ENCODE peak calls at places on chromosome 19, in five cellular contexts. D is brain microvascular endothelial cell, F is endodermal cell, X is heart left ventricle, Y is H9. Z is an unnamed sample. For H3K27me3, the result is how much of the 10 kb centered on the place peaks cover.

GRCh38 chr19:30360378-30361106 is 11.6 kb upstream of the ZNF536 start:
- DNase-seq in D (no peak), F (peak), Y (no peak), X (no peak), Z (no peak)

GRCh38 chr19:51799998-51800848 is 5.3 kb downstream of the FPR3 start:
- DNase-seq in D (peak), X (peak), F (no peak), Y (no peak), Z (peak)

GRCh38 chr19:8113017-8113416 is 36.4 kb downstream of the FBN3 start:
- DNase-seq in X (no peak), Y (no peak), F (no peak), D (no peak), Z (peak)

GRCh38 chr19:8370176-8371010 is 6.4 kb downstream of the ANGPTL4 start:
- DNase-seq in F (no peak), Y (no peak), D (no peak), X (no peak), Z (no peak)

GRCh38 chr19:39411006-39411831 is 1.2 kb upstream of the PLEKHG2 start:
- DNase-seq in D (peak), X (peak), Y (no peak), F (peak), Z (no peak)

GRCh38 chr19:19049406-19049805 is 14.4 kb upstream of the SLC25A42 start:
- DNase-seq in X (no peak), F (no peak), Y (no peak), D (no peak), Z (no peak)

GRCh38 chr19:53872762-53873161 is 5.1 kb downstream of the MYADM start:
- DNase-seq in F (peak), Y (no peak), D (no peak), X (peak), Z (no peak)

GRCh38 chr19:40458597-40458974 is 7.0 kb downstream of the BLVRB start:
- DNase-seq in D (no peak), F (no peak), X (no peak), Y (no peak), Z (no peak)

GRCh38 chr19:19566306-19566705 is 28.2 kb downstream of the CILP2 start:
- DNase-seq in Y (no peak), F (no peak), D (peak), X (no peak), Z (no peak)

GRCh38 chr19:13784731-13785452 is 10.4 kb upstream of the ZSWIM4 start:
- DNase-seq in X (peak), F (peak), Y (peak), D (peak), Z (peak)

GRCh38 chr19:39679791-39680168 is 24.1 kb downstream of the LGALS16 start:
- DNase-seq in D (no peak), Y (no peak), X (no peak), F (no peak), Z (no peak)

GRCh38 chr19:10764340-10764894 is 46.5 kb downstream of the DNM2 start:
- DNase-seq in F (no peak), D (no peak), X (peak), Y (no peak), Z (no peak)

GRCh38 chr19:29088761-29089160 is 124.2 kb downstream of the UQCRFS1 start:
- DNase-seq in Y (no peak), X (no peak), F (no peak), D (no peak), Z (no peak)

GRCh38 chr19:33194527-33194883 is 375 bp downstream of the LRP3 start:
- DNase-seq in F (peak), Y (no peak), X (peak), D (no peak), Z (no peak)

GRCh38 chr19:58129284-58129683 is 21.3 kb downstream of the ZNF329 start:
- DNase-seq in D (no peak), X (no peak), F (no peak), Y (no peak), Z (no peak)

GRCh38 chr19:16293133-16294085 is 31.2 kb upstream of the KLF2 start:
- DNase-seq in X (no peak), D (peak), F (no peak), Y (no peak), Z (peak)

GRCh38 chr19:17454579-17454978 is 6.1 kb upstream of the TMEM221 start:
- DNase-seq in X (peak), F (peak), D (no peak), Y (peak), Z (no peak)

GRCh38 chr19:7789447-7789846 is 26.4 kb downstream of the CLEC4M start:
- DNase-seq in Y (peak), X (no peak), F (peak), D (no peak), Z (no peak)

GRCh38 chr19:45385392-45386221 is 15.2 kb upstream of the ERCC2 start:
- DNase-seq in D (no peak), Y (peak), F (peak), X (no peak), Z (no peak)

GRCh38 chr19:39986643-39987042 is 10.2 kb upstream of the ZNF546 start:
- DNase-seq in X (no peak), F (no peak), Y (no peak), D (no peak), Z (no peak)

GRCh38 chr19:850221-850978 is 1.7 kb upstream of the ELANE start:
- DNase-seq in Y (peak), F (peak), X (peak), D (peak), Z (peak)

GRCh38 chr19:850979-851335 is 1.1 kb upstream of the ELANE start:
- DNase-seq in Y (no peak), D (no peak), F (no peak), X (no peak), Z (no peak)

GRCh38 chr19:845707-846481 is 5.1 kb downstream of the PRTN3 start:
- DNase-seq in F (no peak), Y (no peak), D (no peak), X (no peak), Z (no peak)

GRCh38 chr19:852136-853013 is at the start of gene ELANE:
- DNase-seq in D (no peak), Y (no peak), F (no peak), X (no peak), Z (no peak)

GRCh38 chr19:848457-848921 is 3.6 kb upstream of the ELANE start:
- DNase-seq in F (no peak), X (no peak), D (no peak), Y (no peak), Z (no peak)
- H3K27me3 ChIP-seq in F (under half), X (half or more), D (under half), Y (under half), Z (under half)

GRCh38 chr19:41570639-41571112 is 5.3 kb upstream of the CEACAM21 start:
- DNase-seq in D (peak), X (peak), Y (peak), F (peak), Z (peak)
- H3K27me3 ChIP-seq in D (under half), X (under half), Y (under half), F (half or more), Z (under half)

GRCh38 chr19:6587998-6588507 is 2.9 kb downstream of the CD70 start:
- DNase-seq in F (no peak), D (no peak), X (no peak), Y (no peak), Z (no peak)
- H3K27me3 ChIP-seq in F (half or more), D (half or more), X (half or more), Y (under half), Z (under half)

DNA sequence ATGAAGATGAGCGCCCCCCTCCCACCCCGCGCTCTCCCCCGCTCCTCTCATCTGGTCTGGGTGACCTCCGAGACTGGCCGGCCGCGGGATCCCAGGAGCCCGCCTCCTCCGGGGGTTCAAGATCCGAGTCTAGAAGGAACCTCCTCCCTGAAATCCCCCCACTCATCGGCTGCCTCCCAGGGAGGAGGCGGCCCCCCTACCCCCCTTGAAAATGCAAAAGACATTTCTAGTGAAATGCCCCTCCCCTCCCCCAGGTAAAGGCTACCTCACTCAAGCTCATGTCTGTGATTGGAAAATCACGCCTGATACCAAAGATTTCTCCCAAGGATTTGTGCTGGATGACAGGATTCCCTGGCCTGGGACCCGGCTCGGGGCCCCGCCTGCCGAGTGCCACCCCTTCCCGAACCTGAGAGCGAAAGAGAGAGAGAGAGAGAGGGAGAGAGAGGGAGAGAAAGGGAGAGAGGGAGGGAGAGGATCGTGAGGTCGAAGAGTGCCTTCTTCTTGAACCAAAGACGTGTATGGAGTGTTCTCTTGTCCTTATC is 23.4 kb downstream of the ONECUT3 start:
- DNase-seq in D (no peak), F (no peak), X (no peak), Y (no peak), Z (no peak)
- H3K27me3 ChIP-seq in D (half or more), F (half or more), X (half or more), Y (half or more), Z (under half)

GRCh38 chr19:55316646-55317045 is 8.5 kb downstream of the TMEM150B start:
- DNase-seq in Y (peak), D (no peak), X (no peak), F (no peak), Z (no peak)
- H3K27me3 ChIP-seq in Y (under half), D (under half), X (under half), F (under half), Z (under half)

GRCh38 chr19:47423203-47423882 is 4.0 kb upstream of the MEIS3 start:
- DNase-seq in Y (no peak), D (no peak), F (peak), X (no peak), Z (no peak)
- H3K27me3 ChIP-seq in Y (under half), D (half or more), F (under half), X (half or more), Z (under half)

DNA sequence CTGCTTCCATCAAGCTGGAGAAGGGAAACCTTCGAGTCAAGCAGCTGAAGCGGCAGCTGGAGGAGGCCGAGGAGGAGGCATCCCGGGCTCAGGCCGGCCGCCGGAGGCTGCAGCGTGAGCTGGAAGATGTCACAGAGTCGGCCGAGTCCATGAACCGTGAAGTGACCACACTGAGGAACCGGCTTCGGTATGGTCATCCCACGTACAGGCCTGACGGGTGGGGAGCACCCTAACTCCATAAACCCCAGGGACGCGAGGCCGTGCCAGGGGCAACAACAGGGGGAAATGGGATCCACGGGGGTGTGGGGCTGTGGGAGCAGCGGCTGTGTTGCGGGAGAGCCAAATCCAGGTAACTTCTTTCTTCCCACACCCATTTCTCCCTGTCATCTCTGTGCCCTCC is 20.2 kb downstream of the KCNC3 start:
- DNase-seq in Y (no peak), D (no peak), F (peak), X (peak), Z (no peak)
- H3K27me3 ChIP-seq in Y (under half), D (under half), F (under half), X (under half), Z (under half)